ENCODE peak calls at places on chromosome 22, in seven cellular contexts. Y, S, Q, G, P, H and M are unnamed samples.

GRCh38 chr22:46769191-46769675 is 6.8 kb downstream of the TBC1D22A start:
- DNase-seq in P (no peak), Y (no peak), H (no peak), Q (no peak), S (peak; percentile 84), G (no peak), M (no peak)

GRCh38 chr22:24847490-24847889 is 41.5 kb downstream of the SGSM1 start:
- DNase-seq in P (no peak), Y (no peak), H (peak; percentile 27), G (no peak), Q (no peak), S (no peak), M (no peak)

GRCh38 chr22:24796860-24797259 is 9.2 kb upstream of the SGSM1 start:
- DNase-seq in Q (no peak), G (no peak), P (no peak), Y (no peak), S (no peak), H (no peak), M (no peak)

GRCh38 chr22:26573026-26573662 is 16.8 kb downstream of the TPST2 start:
- DNase-seq in G (peak; percentile 9), S (peak; percentile 69), Q (peak; percentile 41), H (peak; percentile 72), Y (no peak), P (no peak), M (no peak)

GRCh38 chr22:36267058-36267457 is 14.1 kb downstream of the APOL1 start:
- DNase-seq in S (no peak), G (no peak), H (no peak), Q (no peak), Y (no peak), P (no peak), M (no peak)

GRCh38 chr22:39631381-39631780 is 60.8 kb downstream of the CACNA1I start:
- DNase-seq in H (no peak), Q (no peak), S (no peak), Y (no peak), G (no peak), P (no peak), M (no peak)

GRCh38 chr22:46695346-46696224 is 42.5 kb downstream of the CERK start:
- DNase-seq in Q (no peak), Y (no peak), G (no peak), P (no peak), S (peak; percentile 47), H (peak; percentile 58), M (no peak)

GRCh38 chr22:36106910-36107309 is 53.6 kb downstream of the APOL3 start:
- DNase-seq in Y (no peak), H (no peak), S (no peak), P (no peak), G (no peak), Q (no peak), M (no peak)

GRCh38 chr22:10961043-10961860 is 4566.7 kb upstream of the OR11H1 start:
- DNase-seq in S (peak; percentile 54), P (no peak), Q (no peak), H (no peak), G (no peak), Y (no peak), M (no peak)

GRCh38 chr22:39594411-39594810 is 23.9 kb downstream of the CACNA1I start:
- DNase-seq in Q (no peak), H (no peak), G (no peak), Y (no peak), S (no peak), P (peak; percentile 49), M (no peak)

DNA sequence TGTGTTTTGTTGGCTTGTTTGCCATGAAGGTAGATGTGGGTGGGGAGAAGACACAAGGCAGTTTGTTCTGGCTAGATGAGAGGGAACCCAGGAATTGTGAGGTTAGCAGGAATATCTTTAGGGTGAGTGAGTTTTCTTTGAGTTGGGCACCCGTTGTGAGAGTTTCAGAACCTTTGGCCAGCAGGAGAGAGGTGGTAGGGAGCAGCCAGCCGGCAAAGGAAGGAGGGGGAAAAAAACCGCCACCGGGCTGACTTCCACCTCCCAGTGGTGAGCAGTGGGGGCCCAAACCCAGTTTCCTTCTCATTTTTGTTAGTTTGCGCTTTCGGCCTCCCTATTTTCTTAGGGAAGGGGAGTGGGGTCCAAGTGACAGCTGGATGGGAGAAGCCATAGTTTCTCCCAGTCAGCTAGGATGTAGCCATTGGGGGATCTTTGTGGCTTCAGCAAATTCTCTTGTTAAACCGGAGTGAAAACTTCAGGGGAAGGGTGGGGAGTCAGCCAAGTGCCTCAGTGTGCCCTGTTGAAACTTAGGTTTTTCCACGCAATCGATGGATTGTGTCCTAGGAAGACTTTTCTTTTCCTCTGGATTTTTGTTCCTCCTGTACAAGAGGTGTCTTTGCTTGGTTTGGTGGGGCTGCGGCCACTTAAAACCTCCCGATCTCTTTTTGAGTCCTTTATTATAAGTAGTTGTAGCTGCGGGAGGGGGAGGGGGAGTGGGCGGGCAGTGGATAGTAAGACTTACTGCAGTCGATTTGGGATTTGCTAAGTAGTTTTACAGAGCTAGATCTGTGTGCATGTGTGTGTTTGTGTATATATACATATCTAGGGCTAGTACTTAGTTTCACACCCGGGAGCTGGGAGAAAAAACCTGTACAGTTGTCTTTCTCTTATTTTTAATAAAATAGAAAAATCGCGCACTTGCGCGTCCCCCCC is 1.1 kb upstream of the GCAT start:
- DNase-seq in P (peak; percentile 49), G (no peak), Q (no peak), H (peak; percentile 75), Y (peak; percentile 47), S (no peak), M (peak; percentile 0)
- TF ChIP-seq CTCF in P (no peak), G (no peak), Q (no peak), H (no peak), Y (peak; percentile 7), S (no peak), M (no peak)

DNA sequence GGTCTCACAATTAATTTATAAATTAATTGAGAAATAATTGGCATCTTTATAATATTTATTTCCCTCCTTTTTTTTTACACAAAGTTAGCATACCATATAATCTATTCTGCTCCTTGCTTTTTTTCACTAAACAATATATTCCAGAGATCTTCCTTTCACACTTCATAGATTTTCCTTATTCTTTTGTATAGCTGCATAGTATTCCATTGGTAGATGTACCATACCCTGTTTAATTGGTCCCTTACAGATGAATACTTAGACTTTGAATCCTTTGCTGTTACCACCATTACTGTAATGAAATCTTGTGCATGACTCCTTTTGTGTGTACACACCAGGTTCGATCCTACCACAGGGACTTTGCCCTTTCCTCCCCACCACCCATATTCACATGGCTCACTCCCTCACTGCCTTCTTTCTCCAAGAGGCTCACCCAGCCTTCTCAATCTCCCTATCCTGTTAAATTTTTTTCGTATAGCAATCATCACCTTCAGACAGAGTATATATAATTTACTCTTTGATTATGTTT is 48.9 kb downstream of the RBX1 start:
- DNase-seq in Y (no peak), G (no peak), S (no peak), H (no peak), P (no peak), Q (no peak), M (no peak)
- TF ChIP-seq CTCF in Y (no peak), G (no peak), S (no peak), H (no peak), P (no peak), Q (no peak), M (no peak)

GRCh38 chr22:20153945-20154344 is 3.1 kb upstream of the CCDC188 start:
- DNase-seq in S (no peak), Y (no peak), H (no peak), Q (no peak), P (peak; percentile 62), G (no peak), M (no peak)
- TF ChIP-seq CTCF in S (no peak), Y (no peak), H (no peak), Q (no peak), P (peak; percentile 44), G (no peak), M (no peak)

GRCh38 chr22:42313804-42314581 is 43.5 kb upstream of the TCF20 start:
- DNase-seq in Y (no peak), H (peak; percentile 75), Q (no peak), G (peak; percentile 94), P (peak; percentile 91), S (no peak), M (no peak)
- TF ChIP-seq CTCF in Y (peak; percentile 53), H (peak; percentile 28), Q (peak; percentile 21), G (peak; percentile 67), P (peak; percentile 70), S (peak; percentile 16), M (peak; percentile 39)

GRCh38 chr22:48169227-48169626 is 1406.8 kb downstream of the TBC1D22A start:
- DNase-seq in Y (no peak), H (no peak), P (no peak), Q (no peak), G (no peak), S (no peak), M (no peak)

GRCh38 chr22:48167238-48167637 is 1404.8 kb downstream of the TBC1D22A start:
- DNase-seq in Q (no peak), P (peak; percentile 69), H (no peak), G (no peak), S (no peak), Y (no peak), M (no peak)

GRCh38 chr22:48173061-48173849 is 1410.8 kb downstream of the TBC1D22A start:
- DNase-seq in P (no peak), S (no peak), H (no peak), Y (no peak), G (no peak), Q (no peak), M (no peak)

GRCh38 chr22:48175721-48176120 is 1413.3 kb downstream of the TBC1D22A start:
- DNase-seq in G (no peak), S (no peak), Q (no peak), Y (no peak), H (no peak), P (no peak), M (no peak)

GRCh38 chr22:48171294-48171693 is 1408.8 kb downstream of the TBC1D22A start:
- DNase-seq in S (no peak), Q (no peak), Y (no peak), P (peak; percentile 56), H (no peak), G (no peak), M (no peak)
- TF ChIP-seq CTCF in S (no peak), Q (no peak), Y (no peak), P (no peak), H (no peak), G (no peak), M (no peak)

DNA sequence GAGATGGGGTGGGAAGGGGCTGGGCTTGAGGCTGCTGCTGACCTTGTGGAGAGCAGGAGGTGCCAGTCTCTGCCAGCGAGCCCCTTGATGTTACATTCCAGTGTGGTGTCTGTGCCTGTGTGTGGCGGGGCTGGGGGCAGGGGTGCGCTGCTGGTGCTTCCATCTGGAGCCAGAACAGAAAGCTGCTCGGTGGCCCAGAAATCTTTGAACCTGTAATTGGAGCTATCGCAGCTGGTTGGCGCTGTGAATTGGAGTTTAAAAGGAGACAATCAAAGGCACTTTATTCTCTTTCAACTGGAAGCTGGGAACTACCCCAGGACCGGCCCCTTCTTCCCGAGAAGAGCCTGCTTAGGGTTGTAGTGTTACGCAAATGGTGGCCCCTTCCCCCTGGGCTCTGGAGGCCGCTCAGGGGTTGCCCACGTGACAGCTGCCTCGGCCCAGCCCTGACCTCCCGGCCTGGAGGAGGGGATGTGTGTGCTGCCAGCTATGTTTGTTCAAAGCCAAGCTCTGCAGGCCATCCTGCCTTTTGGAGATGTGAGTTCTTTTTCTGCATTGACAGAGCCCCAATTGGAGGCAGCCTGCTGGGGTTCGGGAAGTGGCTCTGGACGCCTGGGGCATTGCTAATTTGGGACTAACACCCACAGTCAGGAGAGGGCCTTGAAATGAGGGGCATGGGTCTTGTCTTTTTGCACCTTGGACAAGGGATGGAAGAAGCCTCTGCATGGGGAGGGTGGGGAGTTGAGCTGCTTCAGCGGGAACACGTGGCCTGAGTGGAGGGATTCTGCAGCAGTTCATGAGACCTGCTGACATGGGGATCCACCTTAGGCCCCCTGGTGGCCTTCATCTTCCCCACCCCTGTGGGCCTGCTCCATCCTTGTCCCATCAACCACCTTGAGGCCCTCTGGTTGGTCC is 14.0 kb upstream of the ARSA start:
- DNase-seq in G (no peak), P (peak; percentile 82), Q (no peak), Y (no peak), H (peak; percentile 64), S (no peak), M (no peak)
- TF ChIP-seq CTCF in G (no peak), P (peak; percentile 28), Q (no peak), Y (peak; percentile 40), H (no peak), S (no peak), M (peak; percentile 15)